ENCODE peak calls at places on chromosomes 6 and 20, in eight cellular contexts. P is GM23338, D is stomach, B is GM12878, W is spleen, Y is prostate gland, A is endothelial cell of umbilical vein, L is suprapubic skin. U is an unnamed sample.

GRCh38 chr6:166346995-166347394 is 4.7 kb upstream of the SFT2D1 start:
- DNase-seq in P (no peak), D (no peak), B (no peak), W (no peak), Y (no peak), A (no peak), L (no peak), U (no peak)

GRCh38 chr6:167350322-167350721 is 25.4 kb downstream of the TTLL2 start:
- DNase-seq in P (peak; percentile 37), D (no peak), B (no peak), W (peak; percentile 76), Y (no peak), A (no peak), L (no peak), U (no peak)

GRCh38 chr20:48723308-48724264 is 104.2 kb downstream of the PREX1 start:
- DNase-seq in P (no peak), D (peak; percentile 83), B (no peak), W (peak; percentile 82), Y (no peak), A (peak; percentile 37), L (no peak), U (peak; percentile 78)

GRCh38 chr6:139081485-139081884 is 52.9 kb downstream of the ABRACL start:
- DNase-seq in P (no peak), D (no peak), B (no peak), W (no peak), Y (no peak), A (no peak), L (no peak), U (no peak)

GRCh38 chr6:116144590-116144989 is 18.7 kb upstream of the COL10A1 start:
- DNase-seq in P (no peak), D (no peak), B (no peak), W (no peak), Y (no peak), A (no peak), L (no peak), U (no peak)

GRCh38 chr6:1267790-1268762 is 43.8 kb upstream of the FOXQ1 start:
- DNase-seq in P (peak; percentile 40), D (no peak), B (no peak), W (no peak), Y (no peak), A (no peak), L (no peak), U (no peak)

GRCh38 chr6:28648035-28648877 is 122.6 kb downstream of the GPX5 start:
- DNase-seq in P (peak; percentile 82), D (no peak), B (peak; percentile 77), W (no peak), Y (peak; percentile 12), A (peak; percentile 86), L (no peak), U (no peak)

GRCh38 chr6:6696867-6697531 is 108.5 kb downstream of the LY86 start:
- DNase-seq in P (peak; percentile 91), D (peak; percentile 64), B (no peak), W (peak; percentile 86), Y (no peak), A (peak; percentile 91), L (no peak), U (no peak)

GRCh38 chr6:54878705-54879104 is 32.1 kb downstream of the FAM83B start:
- DNase-seq in P (peak; percentile 15), D (no peak), B (no peak), W (no peak), Y (no peak), A (no peak), L (no peak), U (no peak)

GRCh38 chr6:126640921-126641320 is 301.0 kb downstream of the CENPW start:
- DNase-seq in P (no peak), D (no peak), B (no peak), W (no peak), Y (no peak), A (no peak), L (no peak), U (no peak)

GRCh38 chr6:11525468-11526155 is 11.9 kb upstream of the TMEM170B start:
- DNase-seq in P (no peak), D (no peak), B (no peak), W (no peak), Y (no peak), A (no peak), L (no peak), U (no peak)

GRCh38 chr6:11522819-11523218 is 14.7 kb upstream of the TMEM170B start:
- DNase-seq in P (no peak), D (no peak), B (no peak), W (no peak), Y (no peak), A (no peak), L (no peak), U (no peak)

GRCh38 chr6:11526156-11526505 is 11.4 kb upstream of the TMEM170B start:
- DNase-seq in P (no peak), D (no peak), B (no peak), W (no peak), Y (no peak), A (no peak), L (no peak), U (no peak)

GRCh38 chr6:11532097-11532496 is 5.5 kb upstream of the TMEM170B start:
- DNase-seq in P (no peak), D (no peak), B (no peak), W (no peak), Y (no peak), A (no peak), L (no peak), U (peak; percentile 68)

DNA sequence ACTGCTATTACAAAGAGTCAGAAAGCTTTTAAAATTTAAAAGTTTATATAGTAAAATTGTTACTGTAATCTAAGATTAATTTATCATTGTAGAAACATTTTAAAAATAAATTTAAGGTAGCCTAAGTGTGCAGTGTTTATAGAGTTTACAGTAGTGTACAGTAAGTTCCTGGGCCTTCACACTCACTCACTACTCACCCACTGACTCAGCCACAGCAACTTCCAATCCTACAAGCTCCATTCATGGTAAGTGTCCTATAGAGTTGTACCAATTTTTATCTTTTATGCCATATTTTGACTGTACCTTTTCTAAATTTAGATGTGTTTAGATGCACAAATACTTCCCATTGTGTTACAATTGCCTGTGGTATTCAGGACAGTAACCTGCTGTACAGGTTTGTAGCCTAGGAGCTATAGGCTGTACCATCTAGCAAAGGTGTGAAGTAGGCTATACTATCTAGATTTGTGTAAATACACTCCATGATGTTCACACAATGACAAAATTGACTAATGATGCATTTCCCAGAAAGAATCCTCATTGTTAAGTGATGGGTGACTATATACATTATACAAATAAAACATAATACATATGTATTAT is 10.2 kb upstream of the TMEM170B start:
- DNase-seq in P (no peak), D (no peak), B (no peak), W (no peak), Y (no peak), A (no peak), L (no peak), U (no peak)
- H3K4me1 ChIP-seq in P (no peaks in the 10 kb centered on the region), D (peaks cover 7% of the 10 kb centered on the region), B (no peaks in the 10 kb centered on the region), W (peaks cover 30% of the 10 kb centered on the region), Y (no peaks in the 10 kb centered on the region), A (no peaks in the 10 kb centered on the region), L (peaks cover 2% of the 10 kb centered on the region), U (no peaks in the 10 kb centered on the region)

GRCh38 chr6:169213814-169214520 is 39.7 kb downstream of the THBS2 start:
- DNase-seq in P (no peak), D (no peak), B (no peak), W (peak; percentile 83), Y (no peak), A (no peak), L (no peak), U (peak; percentile 69)

GRCh38 chr6:169212436-169212835 is 41.2 kb downstream of the THBS2 start:
- DNase-seq in P (no peak), D (no peak), B (no peak), W (no peak), Y (no peak), A (peak; percentile 31), L (no peak), U (no peak)

GRCh38 chr6:169215201-169215661 is 38.4 kb downstream of the THBS2 start:
- DNase-seq in P (no peak), D (no peak), B (no peak), W (no peak), Y (no peak), A (no peak), L (no peak), U (peak; percentile 78)

GRCh38 chr6:169211881-169212280 is 41.8 kb downstream of the THBS2 start:
- DNase-seq in P (no peak), D (no peak), B (no peak), W (no peak), Y (no peak), A (no peak), L (no peak), U (no peak)

GRCh38 chr6:169212897-169213813 is 40.5 kb downstream of the THBS2 start:
- DNase-seq in P (peak; percentile 88), D (peak; percentile 92), B (peak; percentile 27), W (peak; percentile 98), Y (peak; percentile 84), A (peak; percentile 83), L (peak; percentile 89), U (peak; percentile 95)
- TF ChIP-seq POLR2AphosphoS5 in P (no peak), D (peak; percentile 79), B (no peak), W (peak; percentile 81), Y (peak; percentile 64), A (no peak), L (no peak), U (peak; percentile 50)

DNA sequence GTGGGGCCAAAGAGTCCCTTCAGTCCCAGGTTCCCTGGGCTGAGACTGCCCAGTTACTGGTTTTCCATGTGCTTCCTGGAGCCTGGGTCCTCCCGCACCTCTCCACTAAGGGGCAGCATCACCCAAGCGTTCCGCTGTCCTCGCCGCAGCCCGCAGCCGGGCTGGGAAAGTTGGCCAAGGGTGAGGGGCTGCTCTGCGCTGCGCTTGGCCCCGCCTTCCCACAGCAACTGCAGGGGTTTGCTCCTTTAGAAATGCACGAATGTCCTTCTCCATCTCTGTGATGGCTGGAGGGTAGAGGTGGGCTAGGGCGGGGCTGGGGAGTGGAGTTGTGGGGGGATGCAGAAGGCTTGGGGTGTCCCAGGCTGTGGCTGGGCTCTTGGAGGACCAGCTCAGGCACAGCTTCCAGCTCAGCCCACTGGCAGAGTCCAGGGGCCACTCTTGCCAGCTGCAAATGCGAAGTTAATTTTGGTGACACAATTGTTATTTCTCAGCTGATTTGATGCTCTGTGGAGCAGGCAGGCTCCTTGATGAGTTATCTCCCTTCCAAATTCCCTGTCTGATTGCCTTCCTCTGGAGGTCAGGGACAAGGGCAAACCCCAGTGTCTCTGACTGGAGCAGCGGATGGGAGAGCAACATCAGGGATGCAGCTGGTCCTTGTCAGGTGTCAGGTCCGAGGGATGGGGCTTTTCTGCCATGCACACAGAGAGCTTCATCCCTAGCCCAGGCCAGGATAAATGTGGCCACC is 63.2 kb downstream of the NOL4L start:
- DNase-seq in P (peak; percentile 98), D (peak; percentile 73), B (no peak), W (peak; percentile 89), Y (peak; percentile 40), A (peak; percentile 53), L (no peak), U (peak; percentile 80)
- H3K27ac ChIP-seq in P (no peak overlapping the region), D (no peak overlapping the region), B (no peak overlapping the region), W (peak overlapping the region; percentile 53), Y (no peak overlapping the region), A (no peak overlapping the region), L (no peak overlapping the region), U (no peak overlapping the region)

DNA sequence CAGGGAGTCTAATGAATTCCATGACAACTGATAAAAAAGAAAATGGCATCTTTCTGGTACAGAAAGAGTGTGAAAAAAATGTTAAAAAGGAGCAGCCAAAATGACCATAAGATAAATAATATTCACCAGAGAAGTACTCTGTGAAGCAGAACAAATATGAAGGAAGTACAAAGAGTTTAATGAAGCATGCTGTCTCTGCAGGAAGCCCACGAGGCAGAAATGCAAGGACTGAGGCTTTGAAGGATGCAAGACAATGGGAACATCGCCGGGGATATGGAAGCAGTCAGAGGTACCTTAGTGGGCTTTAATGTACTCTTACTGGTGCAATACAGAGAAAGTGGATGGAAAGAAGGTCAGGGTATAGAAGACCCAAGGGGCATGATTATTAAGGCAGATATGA is 50.7 kb downstream of the NOX3 start:
- DNase-seq in P (no peak), D (no peak), B (no peak), W (no peak), Y (no peak), A (no peak), L (no peak), U (no peak)
- H3K4me1 ChIP-seq in P (no peaks in the 10 kb centered on the region), D (no peaks in the 10 kb centered on the region), B (no peaks in the 10 kb centered on the region), W (no peaks in the 10 kb centered on the region), Y (no peaks in the 10 kb centered on the region), A (no peaks in the 10 kb centered on the region), L (no peaks in the 10 kb centered on the region), U (no peaks in the 10 kb centered on the region)

U was measured in sigmoid colon.